ENCODE peak calls at places on chromosome 2, in six cellular contexts. One of them, this sample, is unnamed.

GRCh38 chr2:138267161-138267901 is 234.2 kb upstream of the SPOPL start:
- DNase-seq in AG09319: no peak
- DNase-seq in AG04450: peak; percentile 49
- DNase-seq in fibroblast of mammary gland: peak; percentile 79
- DNase-seq in right lobe of liver: no peak
- DNase-seq in B cell: no peak
- DNase-seq in this sample: no peak

GRCh38 chr2:168138369-168138768 is 109.0 kb downstream of the STK39 start:
- DNase-seq in right lobe of liver: no peak
- DNase-seq in fibroblast of mammary gland: peak; percentile 62
- DNase-seq in B cell: no peak
- DNase-seq in AG09319: no peak
- DNase-seq in AG04450: no peak
- DNase-seq in this sample: no peak

GRCh38 chr2:147351789-147352188 is 493.0 kb upstream of the ACVR2A start:
- DNase-seq in B cell: no peak
- DNase-seq in right lobe of liver: no peak
- DNase-seq in AG04450: no peak
- DNase-seq in fibroblast of mammary gland: no peak
- DNase-seq in AG09319: no peak
- DNase-seq in this sample: no peak

GRCh38 chr2:86638712-86639111 is 15.0 kb upstream of the RNF103 start:
- DNase-seq in right lobe of liver: no peak
- DNase-seq in AG04450: no peak
- DNase-seq in AG09319: no peak
- DNase-seq in B cell: no peak
- DNase-seq in fibroblast of mammary gland: no peak
- DNase-seq in this sample: no peak

GRCh38 chr2:198375073-198375430 is 570.7 kb downstream of the PLCL1 start:
- DNase-seq in fibroblast of mammary gland: no peak
- DNase-seq in AG04450: no peak
- DNase-seq in AG09319: no peak
- DNase-seq in B cell: no peak
- DNase-seq in right lobe of liver: no peak
- DNase-seq in this sample: no peak

GRCh38 chr2:148978026-148978685 is 60.3 kb upstream of the LYPD6B start:
- DNase-seq in AG04450: no peak
- DNase-seq in B cell: no peak
- DNase-seq in AG09319: no peak
- DNase-seq in fibroblast of mammary gland: no peak
- DNase-seq in right lobe of liver: no peak
- DNase-seq in this sample: no peak

GRCh38 chr2:105859694-105859951 is 114.9 kb downstream of the NCK2 start:
- DNase-seq in B cell: no peak
- DNase-seq in AG09319: no peak
- DNase-seq in fibroblast of mammary gland: no peak
- DNase-seq in AG04450: no peak
- DNase-seq in right lobe of liver: no peak
- DNase-seq in this sample: no peak

GRCh38 chr2:54606393-54606973 is 117.0 kb upstream of the EML6 start:
- DNase-seq in AG09319: no peak
- DNase-seq in right lobe of liver: no peak
- DNase-seq in B cell: no peak
- DNase-seq in AG04450: no peak
- DNase-seq in fibroblast of mammary gland: peak; percentile 55
- DNase-seq in this sample: no peak

GRCh38 chr2:60352491-60353405 is 200.7 kb downstream of the BCL11A start:
- DNase-seq in fibroblast of mammary gland: no peak
- DNase-seq in right lobe of liver: no peak
- DNase-seq in AG04450: no peak
- DNase-seq in AG09319: no peak
- DNase-seq in B cell: peak; percentile 81
- DNase-seq in this sample: no peak

GRCh38 chr2:162821718-162822117 is 16.8 kb downstream of the KCNH7 start:
- DNase-seq in AG09319: no peak
- DNase-seq in B cell: no peak
- DNase-seq in fibroblast of mammary gland: no peak
- DNase-seq in right lobe of liver: no peak
- DNase-seq in AG04450: no peak
- DNase-seq in this sample: no peak

GRCh38 chr2:103859238-103859637 is 994.7 kb upstream of the POU3F3 start:
- DNase-seq in right lobe of liver: no peak
- DNase-seq in B cell: no peak
- DNase-seq in AG04450: no peak
- DNase-seq in AG09319: no peak
- DNase-seq in fibroblast of mammary gland: no peak
- DNase-seq in this sample: no peak

DNA sequence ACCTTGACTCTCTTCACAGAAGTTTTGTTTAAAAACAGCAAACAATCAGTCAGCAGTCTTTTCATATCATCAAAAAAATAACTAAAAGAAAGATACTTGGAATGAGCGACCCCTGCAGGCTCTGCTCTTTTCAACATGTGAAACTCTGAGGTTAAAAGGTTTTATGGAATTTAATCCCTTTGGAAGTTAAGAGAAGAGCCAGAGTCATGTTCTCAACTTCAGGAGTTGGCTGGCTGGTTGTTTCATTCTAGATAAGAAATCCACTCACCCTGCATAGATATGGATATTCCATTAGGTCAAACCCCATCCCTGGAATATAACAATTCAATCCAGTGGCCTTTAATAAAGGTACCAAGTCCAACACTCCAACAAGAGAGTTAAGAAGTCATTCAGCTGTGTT is 115.6 kb upstream of the RMDN2 start:
- DNase-seq in B cell: peak; percentile 14
- DNase-seq in AG04450: no peak
- DNase-seq in AG09319: no peak
- DNase-seq in fibroblast of mammary gland: peak; percentile 76
- DNase-seq in right lobe of liver: no peak
- DNase-seq in this sample: no peak
- TF ChIP-seq CTCF in B cell: peak; percentile 39
- TF ChIP-seq CTCF in AG04450: peak; percentile 65
- TF ChIP-seq CTCF in AG09319: peak; percentile 61
- TF ChIP-seq CTCF in fibroblast of mammary gland: peak; percentile 78
- TF ChIP-seq CTCF in right lobe of liver: peak; percentile 30
- TF ChIP-seq CTCF in this sample: peak; percentile 57

DNA sequence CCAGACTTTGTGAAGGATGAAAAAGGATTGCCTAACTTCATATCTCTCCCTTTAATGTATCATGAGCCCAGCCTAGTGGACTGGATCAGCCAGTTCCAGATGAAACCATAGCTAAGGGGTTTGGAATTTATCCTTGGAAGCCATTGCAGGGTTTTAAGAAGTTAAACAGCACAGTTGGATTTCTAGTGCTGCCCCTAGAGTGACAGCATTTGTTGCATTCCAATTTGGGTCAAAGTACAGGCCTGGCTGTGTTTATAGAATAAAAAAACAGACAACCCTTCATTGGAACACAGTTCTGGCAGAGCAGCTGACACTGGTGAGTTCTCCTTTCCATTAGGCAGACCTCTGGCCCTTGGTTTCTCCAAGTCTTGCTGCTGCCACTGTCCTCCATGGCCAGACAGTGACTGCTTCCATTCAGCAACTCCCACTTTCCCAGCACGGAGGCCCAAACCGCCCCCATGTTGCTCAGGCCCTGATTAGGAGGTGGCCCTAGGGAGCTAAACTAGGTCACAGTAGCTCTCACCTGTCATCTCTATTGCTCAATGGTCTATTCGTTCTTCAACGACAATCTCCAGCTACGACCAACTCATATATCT is 8.0 kb downstream of the GPR39 start:
- DNase-seq in B cell: no peak
- DNase-seq in AG04450: no peak
- DNase-seq in right lobe of liver: peak; percentile 70
- DNase-seq in AG09319: no peak
- DNase-seq in fibroblast of mammary gland: peak; percentile 67
- DNase-seq in this sample: peak; percentile 26
- TF ChIP-seq CTCF in B cell: no peak
- TF ChIP-seq CTCF in AG04450: peak; percentile 14
- TF ChIP-seq CTCF in right lobe of liver: no peak
- TF ChIP-seq CTCF in AG09319: peak; percentile 21
- TF ChIP-seq CTCF in fibroblast of mammary gland: peak; percentile 13
- TF ChIP-seq CTCF in this sample: no peak

DNA sequence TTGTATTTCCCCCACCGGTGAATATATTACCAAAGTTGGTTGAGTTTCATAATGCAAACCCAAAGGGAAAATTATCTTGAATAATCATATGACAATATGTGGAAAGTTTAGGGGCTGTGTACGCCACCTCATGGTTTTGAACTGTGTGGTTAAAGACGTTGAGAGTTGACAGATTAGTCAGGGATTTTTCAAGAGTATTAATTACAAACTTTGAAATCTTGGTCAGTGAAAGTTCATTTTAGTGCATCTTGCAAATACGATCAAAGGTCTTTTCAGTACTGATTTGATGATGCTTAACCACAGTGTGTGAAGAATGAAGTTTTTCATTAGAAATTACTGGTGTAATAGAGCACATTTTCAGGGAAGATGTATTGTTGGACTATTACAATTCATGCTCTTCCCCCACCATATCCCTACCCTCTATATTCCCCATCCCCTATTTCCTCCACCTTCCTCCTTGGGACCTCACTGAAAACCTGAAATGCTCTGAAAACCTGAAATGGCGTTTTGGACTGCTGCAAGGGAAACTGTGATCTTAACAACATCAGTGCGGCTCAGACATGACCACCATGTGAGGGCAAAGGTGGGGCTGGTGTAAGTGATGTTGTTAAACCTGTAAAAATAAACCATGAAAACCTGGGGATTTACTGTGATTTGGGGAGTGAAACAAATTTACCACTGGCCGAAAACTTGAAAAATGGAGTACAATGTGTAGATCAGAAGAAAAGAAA is 4.5 kb upstream of the BCL2L11 start:
- DNase-seq in B cell: no peak
- DNase-seq in right lobe of liver: no peak
- DNase-seq in fibroblast of mammary gland: no peak
- DNase-seq in AG04450: no peak
- DNase-seq in AG09319: no peak
- DNase-seq in this sample: no peak
- TF ChIP-seq CTCF in B cell: no peak
- TF ChIP-seq CTCF in right lobe of liver: no peak
- TF ChIP-seq CTCF in fibroblast of mammary gland: no peak
- TF ChIP-seq CTCF in AG04450: no peak
- TF ChIP-seq CTCF in AG09319: no peak
- TF ChIP-seq CTCF in this sample: no peak

DNA sequence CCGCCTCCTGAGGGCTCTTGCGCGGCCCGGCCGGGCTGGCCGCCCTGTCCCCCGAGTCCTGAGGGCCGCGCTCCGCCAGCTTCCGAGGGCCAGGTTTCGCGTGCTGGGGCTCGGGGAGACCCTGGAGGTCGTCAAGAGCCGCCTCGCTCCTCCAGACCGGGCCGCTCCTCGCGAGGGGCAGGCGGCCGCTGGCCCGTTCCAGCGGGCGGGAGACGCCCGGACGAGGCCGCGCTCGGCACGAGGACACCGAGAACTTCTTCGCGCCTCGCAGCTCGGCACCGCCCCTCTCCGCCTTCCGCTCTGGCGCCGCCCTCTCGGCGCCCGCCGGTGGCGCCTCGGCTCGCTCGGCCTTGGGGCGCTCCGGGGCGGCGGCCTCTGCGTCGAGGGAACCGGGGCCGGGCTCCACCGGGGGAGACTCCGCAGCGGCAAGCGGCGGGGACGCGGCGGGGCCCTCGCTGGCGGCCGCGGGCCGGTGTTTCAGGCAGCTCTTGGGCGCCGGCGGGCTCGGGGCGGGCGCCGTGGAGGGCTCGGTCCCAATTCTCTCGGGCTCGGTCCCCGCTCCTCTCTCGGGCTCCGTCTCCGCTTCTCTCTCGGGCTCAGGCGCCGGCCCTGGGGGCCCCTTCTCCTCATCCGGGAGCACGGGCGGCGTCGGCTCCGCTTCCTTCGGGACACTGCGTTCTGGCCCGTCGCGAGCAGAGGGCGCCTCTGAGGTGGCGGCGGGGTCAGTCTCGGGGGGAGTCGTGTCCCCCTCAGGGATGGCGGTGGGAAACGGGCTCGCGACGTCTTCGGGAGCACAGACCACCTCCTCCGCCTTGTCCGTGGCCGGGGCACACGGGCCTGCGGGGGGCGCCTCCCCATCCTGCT is 91.6 kb upstream of the MGAT4A start:
- DNase-seq in B cell: peak; percentile 69
- DNase-seq in right lobe of liver: no peak
- DNase-seq in AG09319: no peak
- DNase-seq in AG04450: no peak
- DNase-seq in fibroblast of mammary gland: no peak
- DNase-seq in this sample: no peak
- TF ChIP-seq CTCF in B cell: peak; percentile 39
- TF ChIP-seq CTCF in right lobe of liver: no peak
- TF ChIP-seq CTCF in AG09319: peak; percentile 16
- TF ChIP-seq CTCF in AG04450: no peak
- TF ChIP-seq CTCF in fibroblast of mammary gland: no peak
- TF ChIP-seq CTCF in this sample: peak; percentile 36

GRCh38 chr2:37993135-37993534 is 68.0 kb downstream of the RMDN2 start:
- DNase-seq in right lobe of liver: no peak
- DNase-seq in fibroblast of mammary gland: peak; percentile 38
- DNase-seq in AG04450: no peak
- DNase-seq in B cell: no peak
- DNase-seq in AG09319: no peak
- DNase-seq in this sample: no peak
- TF ChIP-seq CTCF in right lobe of liver: peak; percentile 4
- TF ChIP-seq CTCF in fibroblast of mammary gland: peak; percentile 29
- TF ChIP-seq CTCF in AG04450: peak; percentile 35
- TF ChIP-seq CTCF in B cell: no peak
- TF ChIP-seq CTCF in AG09319: no peak
- TF ChIP-seq CTCF in this sample: no peak